ENCODE peak calls at places on chromosomes 11 and 22, in five cellular contexts. One of them, this sample, is unnamed. For H3K27me3 and H3K4me1, the result is how much of the 10 kb centered on the place peaks cover.

GRCh38 chr11:111299111-111300026 is 1.0 kb downstream of the POU2AF3 start:
- DNase-seq in lower lobe of right lung: peak
- DNase-seq in endothelial cell of umbilical vein: peak
- DNase-seq in breast epithelium: no peak
- DNase-seq in H1: no peak
- DNase-seq in this sample: no peak

GRCh38 chr11:59680287-59681154 is 11.7 kb upstream of the PATL1 start:
- DNase-seq in endothelial cell of umbilical vein: peak
- DNase-seq in H1: peak
- DNase-seq in lower lobe of right lung: peak
- DNase-seq in breast epithelium: no peak
- DNase-seq in this sample: peak

GRCh38 chr22:29707471-29707870 is 12.3 kb upstream of the CABP7 start:
- DNase-seq in H1: no peak
- DNase-seq in breast epithelium: no peak
- DNase-seq in lower lobe of right lung: no peak
- DNase-seq in endothelial cell of umbilical vein: no peak
- DNase-seq in this sample: no peak

GRCh38 chr11:67368621-67369020 is 4.8 kb downstream of the CLCF1 start:
- DNase-seq in lower lobe of right lung: no peak
- DNase-seq in endothelial cell of umbilical vein: no peak
- DNase-seq in H1: no peak
- DNase-seq in breast epithelium: no peak
- DNase-seq in this sample: no peak

GRCh38 chr11:31641477-31642062 is 132.0 kb downstream of the ELP4 start:
- DNase-seq in breast epithelium: no peak
- DNase-seq in endothelial cell of umbilical vein: peak
- DNase-seq in lower lobe of right lung: no peak
- DNase-seq in H1: peak
- DNase-seq in this sample: no peak

GRCh38 chr11:105108247-105108646 is 31.3 kb downstream of the CARD18 start:
- DNase-seq in breast epithelium: no peak
- DNase-seq in endothelial cell of umbilical vein: no peak
- DNase-seq in lower lobe of right lung: no peak
- DNase-seq in H1: no peak
- DNase-seq in this sample: no peak

GRCh38 chr11:30798547-30799236 is 212.5 kb upstream of the MPPED2 start:
- DNase-seq in endothelial cell of umbilical vein: no peak
- DNase-seq in H1: no peak
- DNase-seq in breast epithelium: no peak
- DNase-seq in lower lobe of right lung: no peak
- DNase-seq in this sample: no peak

GRCh38 chr22:43501951-43502874 is 90.4 kb downstream of the MPPED1 start:
- DNase-seq in H1: no peak
- DNase-seq in endothelial cell of umbilical vein: no peak
- DNase-seq in lower lobe of right lung: no peak
- DNase-seq in breast epithelium: no peak
- DNase-seq in this sample: no peak

GRCh38 chr11:92439133-92439532 is 214.5 kb downstream of the FAT3 start:
- DNase-seq in H1: no peak
- DNase-seq in endothelial cell of umbilical vein: no peak
- DNase-seq in lower lobe of right lung: no peak
- DNase-seq in breast epithelium: no peak
- DNase-seq in this sample: no peak

GRCh38 chr11:2466069-2466801 is 21.4 kb downstream of the KCNQ1 start:
- DNase-seq in lower lobe of right lung: no peak
- DNase-seq in breast epithelium: no peak
- DNase-seq in endothelial cell of umbilical vein: no peak
- DNase-seq in H1: no peak
- DNase-seq in this sample: no peak

GRCh38 chr11:71139516-71140205 is 112.7 kb downstream of the SHANK2 start:
- DNase-seq in endothelial cell of umbilical vein: no peak
- DNase-seq in H1: no peak
- DNase-seq in breast epithelium: peak
- DNase-seq in lower lobe of right lung: peak
- DNase-seq in this sample: no peak

GRCh38 chr11:44611088-44611487 is 45.6 kb downstream of the CD82 start:
- DNase-seq in breast epithelium: no peak
- DNase-seq in H1: no peak
- DNase-seq in lower lobe of right lung: no peak
- DNase-seq in endothelial cell of umbilical vein: no peak
- DNase-seq in this sample: no peak

GRCh38 chr11:63763506-63764200 is 4.9 kb downstream of the ZFTA start:
- DNase-seq in lower lobe of right lung: no peak
- DNase-seq in breast epithelium: no peak
- DNase-seq in H1: no peak
- DNase-seq in endothelial cell of umbilical vein: peak
- DNase-seq in this sample: no peak

GRCh38 chr22:23696326-23696851 is 5.6 kb downstream of the RGL4 start:
- DNase-seq in breast epithelium: peak
- DNase-seq in endothelial cell of umbilical vein: no peak
- DNase-seq in lower lobe of right lung: peak
- DNase-seq in H1: no peak
- DNase-seq in this sample: no peak

GRCh38 chr11:123255909-123256308 is 60.9 kb upstream of the CLMP start:
- DNase-seq in breast epithelium: no peak
- DNase-seq in endothelial cell of umbilical vein: no peak
- DNase-seq in lower lobe of right lung: no peak
- DNase-seq in H1: no peak
- DNase-seq in this sample: no peak

GRCh38 chr11:8038393-8038792 is 42.6 kb upstream of the TUB start:
- DNase-seq in breast epithelium: no peak
- DNase-seq in lower lobe of right lung: no peak
- DNase-seq in H1: no peak
- DNase-seq in endothelial cell of umbilical vein: no peak
- DNase-seq in this sample: no peak

GRCh38 chr22:43592470-43592869 is 180.7 kb downstream of the MPPED1 start:
- DNase-seq in H1: no peak
- DNase-seq in lower lobe of right lung: no peak
- DNase-seq in endothelial cell of umbilical vein: no peak
- DNase-seq in breast epithelium: no peak
- DNase-seq in this sample: no peak

GRCh38 chr11:121328213-121328966 is 35.8 kb downstream of the SC5D start:
- DNase-seq in endothelial cell of umbilical vein: no peak
- DNase-seq in breast epithelium: no peak
- DNase-seq in lower lobe of right lung: no peak
- DNase-seq in H1: no peak
- DNase-seq in this sample: no peak

GRCh38 chr22:19756288-19757128 is 4.1 kb upstream of the TBX1 start:
- DNase-seq in H1: no peak
- DNase-seq in breast epithelium: peak
- DNase-seq in lower lobe of right lung: peak
- DNase-seq in endothelial cell of umbilical vein: peak
- DNase-seq in this sample: no peak

GRCh38 chr11:34976496-34976895 is 60.1 kb downstream of the PDHX start:
- DNase-seq in endothelial cell of umbilical vein: peak
- DNase-seq in breast epithelium: no peak
- DNase-seq in lower lobe of right lung: no peak
- DNase-seq in H1: no peak
- DNase-seq in this sample: no peak

GRCh38 chr11:34977039-34977906 is 60.9 kb downstream of the PDHX start:
- DNase-seq in breast epithelium: no peak
- DNase-seq in H1: no peak
- DNase-seq in endothelial cell of umbilical vein: peak
- DNase-seq in lower lobe of right lung: no peak
- DNase-seq in this sample: peak

GRCh38 chr11:34972892-34973291 is 56.5 kb downstream of the PDHX start:
- DNase-seq in breast epithelium: no peak
- DNase-seq in H1: no peak
- DNase-seq in lower lobe of right lung: no peak
- DNase-seq in endothelial cell of umbilical vein: no peak
- DNase-seq in this sample: no peak

GRCh38 chr11:34978236-34979191 is 62.1 kb downstream of the PDHX start:
- DNase-seq in endothelial cell of umbilical vein: no peak
- DNase-seq in H1: no peak
- DNase-seq in breast epithelium: no peak
- DNase-seq in lower lobe of right lung: no peak
- DNase-seq in this sample: no peak

DNA sequence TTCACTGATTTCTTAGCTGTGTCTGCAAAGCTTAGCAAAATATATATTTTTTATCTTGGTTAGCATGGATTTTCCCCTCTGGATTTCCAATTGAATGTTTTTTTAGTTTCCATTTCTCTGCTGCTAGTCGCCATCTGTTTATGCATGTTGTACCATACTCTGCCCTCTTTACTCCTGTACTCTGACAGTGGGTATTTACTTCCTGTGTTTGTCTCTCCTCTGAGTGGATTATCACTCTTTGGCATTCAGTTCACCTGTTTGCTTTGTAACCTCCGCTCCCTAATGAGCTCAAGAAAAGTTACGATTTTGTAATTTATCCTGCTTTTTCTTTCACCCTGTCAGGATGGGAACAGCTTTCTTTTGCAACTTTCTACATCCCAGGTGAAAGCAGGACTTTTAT is 59.1 kb downstream of the PDHX start:
- DNase-seq in endothelial cell of umbilical vein: peak
- DNase-seq in lower lobe of right lung: no peak
- DNase-seq in H1: no peak
- DNase-seq in breast epithelium: no peak
- DNase-seq in this sample: no peak
- H3K27ac ChIP-seq in endothelial cell of umbilical vein: peak
- H3K27ac ChIP-seq in lower lobe of right lung: no peak
- H3K27ac ChIP-seq in H1: no peak
- H3K27ac ChIP-seq in breast epithelium: no peak
- H3K27ac ChIP-seq in this sample: peak

DNA sequence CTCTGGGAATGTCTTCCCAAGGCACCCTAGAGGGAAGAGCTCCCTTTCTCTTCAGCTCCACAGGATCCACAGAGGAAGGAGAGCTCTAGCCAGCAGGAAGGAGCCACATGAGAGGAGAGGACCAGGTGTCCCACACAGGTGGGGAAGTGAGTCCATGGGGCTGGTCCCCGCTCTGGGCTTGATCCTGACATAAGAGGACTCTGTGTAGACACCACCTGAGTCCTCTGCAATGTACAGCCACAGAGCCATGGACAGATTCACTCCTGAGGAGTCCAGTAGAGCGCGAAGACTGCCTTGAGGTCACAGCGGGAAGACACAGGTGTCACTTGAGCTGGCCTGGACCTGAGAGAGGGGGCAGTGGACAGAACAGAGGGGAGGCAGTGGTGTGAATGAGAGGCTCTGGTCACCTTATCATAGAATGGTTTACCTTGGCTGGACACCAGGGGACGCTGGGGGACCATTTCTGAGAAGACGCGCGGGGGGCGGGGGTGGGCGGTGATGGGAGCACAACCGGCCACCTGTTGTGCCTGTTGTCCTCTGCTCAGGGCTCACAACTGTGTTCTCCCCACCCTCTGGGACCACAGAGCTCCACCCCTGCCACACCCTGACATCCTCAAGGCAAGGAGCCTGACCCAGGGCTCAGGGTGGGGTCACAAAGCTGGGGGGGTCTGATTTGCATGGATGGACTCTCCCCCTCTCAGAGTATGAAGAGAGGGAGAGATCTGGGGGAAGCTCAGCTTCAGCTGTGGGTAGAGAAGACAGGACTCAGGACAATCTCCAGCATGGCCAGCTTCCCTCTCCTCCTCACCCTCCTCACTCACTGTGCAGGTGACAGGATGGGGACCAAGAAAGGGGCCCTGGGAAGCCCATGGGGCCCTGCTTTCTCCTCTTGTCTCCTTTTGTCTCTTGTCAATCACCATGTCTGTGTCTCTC is 128.2 kb downstream of the ZNF280B start:
- DNase-seq in breast epithelium: no peak
- DNase-seq in H1: no peak
- DNase-seq in lower lobe of right lung: no peak
- DNase-seq in endothelial cell of umbilical vein: no peak
- DNase-seq in this sample: no peak
- H3K27me3 ChIP-seq in breast epithelium: under half
- H3K27me3 ChIP-seq in H1: half or more
- H3K27me3 ChIP-seq in lower lobe of right lung: under half
- H3K27me3 ChIP-seq in endothelial cell of umbilical vein: under half
- H3K27me3 ChIP-seq in this sample: under half

GRCh38 chr11:64867748-64868462 is 10.5 kb downstream of the EHD1 start:
- DNase-seq in lower lobe of right lung: no peak
- DNase-seq in breast epithelium: no peak
- DNase-seq in H1: no peak
- DNase-seq in endothelial cell of umbilical vein: no peak
- DNase-seq in this sample: no peak
- H3K4me1 ChIP-seq in lower lobe of right lung: half or more
- H3K4me1 ChIP-seq in breast epithelium: under half
- H3K4me1 ChIP-seq in H1: under half
- H3K4me1 ChIP-seq in endothelial cell of umbilical vein: half or more
- H3K4me1 ChIP-seq in this sample: half or more

GRCh38 chr11:10728154-10728553 is 22.9 kb upstream of the CTR9 start:
- DNase-seq in H1: no peak
- DNase-seq in lower lobe of right lung: no peak
- DNase-seq in breast epithelium: no peak
- DNase-seq in endothelial cell of umbilical vein: no peak
- DNase-seq in this sample: no peak

GRCh38 chr11:10725907-10726253 is 25.2 kb upstream of the CTR9 start:
- DNase-seq in breast epithelium: no peak
- DNase-seq in H1: no peak
- DNase-seq in lower lobe of right lung: no peak
- DNase-seq in endothelial cell of umbilical vein: no peak
- DNase-seq in this sample: no peak

GRCh38 chr11:10728779-10729472 is 22.1 kb upstream of the CTR9 start:
- DNase-seq in H1: no peak
- DNase-seq in lower lobe of right lung: no peak
- DNase-seq in breast epithelium: no peak
- DNase-seq in endothelial cell of umbilical vein: no peak
- DNase-seq in this sample: no peak

GRCh38 chr11:10725114-10725906 is 25.7 kb upstream of the CTR9 start:
- DNase-seq in breast epithelium: no peak
- DNase-seq in lower lobe of right lung: no peak
- DNase-seq in endothelial cell of umbilical vein: no peak
- DNase-seq in H1: no peak
- DNase-seq in this sample: no peak

GRCh38 chr11:10727259-10727851 is 23.7 kb upstream of the CTR9 start:
- DNase-seq in endothelial cell of umbilical vein: no peak
- DNase-seq in breast epithelium: no peak
- DNase-seq in H1: no peak
- DNase-seq in lower lobe of right lung: no peak
- DNase-seq in this sample: no peak
- H3K27ac ChIP-seq in endothelial cell of umbilical vein: no peak
- H3K27ac ChIP-seq in breast epithelium: no peak
- H3K27ac ChIP-seq in H1: no peak
- H3K27ac ChIP-seq in lower lobe of right lung: no peak
- H3K27ac ChIP-seq in this sample: no peak